ENCODE peak calls at places on chromosomes 11 and 22, in four cellular contexts. M is left colon, V is cardiac septum, G is foreskin fibroblast. X is an unnamed sample.

GRCh38 chr11:12189543-12190235 is 79.3 kb downstream of the MICAL2 start:
- DNase-seq in M (no peak), V (no peak), G (no peak), X (no peak)

GRCh38 chr11:59678813-59679165 is 10.0 kb upstream of the PATL1 start:
- DNase-seq in M (no peak), V (no peak), G (no peak), X (no peak)

GRCh38 chr11:66523611-66524010 is 13.2 kb downstream of the BBS1 start:
- DNase-seq in M (no peak), V (no peak), G (no peak), X (no peak)

GRCh38 chr11:109320595-109320994 is 101.4 kb upstream of the C11orf87 start:
- DNase-seq in M (no peak), V (no peak), G (peak), X (no peak)

GRCh38 chr11:43269229-43269928 is 42.4 kb upstream of the API5 start:
- DNase-seq in M (no peak), V (no peak), G (no peak), X (no peak)

GRCh38 chr11:1749787-1750351 is 526 bp downstream of the IFITM10 start:
- DNase-seq in M (no peak), V (no peak), G (peak), X (peak)

GRCh38 chr22:37639771-37640590 is 512 bp downstream of the SH3BP1 start:
- DNase-seq in M (no peak), V (no peak), G (no peak), X (no peak)

GRCh38 chr11:73625690-73626318 is 20.6 kb upstream of the PLEKHB1 start:
- DNase-seq in M (peak), V (peak), G (peak), X (peak)

GRCh38 chr11:45444796-45445195 is 158.7 kb upstream of the SYT13 start:
- DNase-seq in M (no peak), V (no peak), G (no peak), X (no peak)

GRCh38 chr11:2550606-2550970 is 105.8 kb downstream of the KCNQ1 start:
- DNase-seq in M (peak), V (no peak), G (no peak), X (no peak)

GRCh38 chr22:28799834-28800307 is 498 bp downstream of the XBP1 start:
- DNase-seq in M (peak), V (peak), G (peak), X (peak)